ENCODE peak calls at places on chromosomes 13 and 19, in five cellular contexts. One of them, this sample, is unnamed. For H3K4me1, the result is how much of the 10 kb centered on the place peaks cover.

GRCh38 chr19:11626252-11626651 is 29.0 kb downstream of the ZNF627 start:
- DNase-seq in uterus: no peak
- DNase-seq in vagina: no peak
- DNase-seq in heart left ventricle: no peak
- DNase-seq in endothelial cell of umbilical vein: no peak
- DNase-seq in this sample: no peak

GRCh38 chr19:41276231-41276630 is 12.1 kb downstream of the HNRNPUL1 start:
- DNase-seq in uterus: no peak
- DNase-seq in endothelial cell of umbilical vein: no peak
- DNase-seq in heart left ventricle: no peak
- DNase-seq in vagina: no peak
- DNase-seq in this sample: no peak

GRCh38 chr19:368624-369020 is 24.0 kb upstream of the MIER2 start:
- DNase-seq in endothelial cell of umbilical vein: no peak
- DNase-seq in uterus: no peak
- DNase-seq in vagina: no peak
- DNase-seq in heart left ventricle: peak
- DNase-seq in this sample: no peak

GRCh38 chr13:89279374-89279773 is 1608.2 kb downstream of the SLITRK5 start:
- DNase-seq in endothelial cell of umbilical vein: no peak
- DNase-seq in uterus: no peak
- DNase-seq in heart left ventricle: no peak
- DNase-seq in vagina: no peak
- DNase-seq in this sample: no peak

GRCh38 chr13:37878496-37878895 is 8.9 kb upstream of the TRPC4 start:
- DNase-seq in endothelial cell of umbilical vein: no peak
- DNase-seq in vagina: no peak
- DNase-seq in uterus: no peak
- DNase-seq in heart left ventricle: no peak
- DNase-seq in this sample: no peak

GRCh38 chr19:7602935-7603497 is 7.4 kb downstream of the CAMSAP3 start:
- DNase-seq in vagina: no peak
- DNase-seq in uterus: no peak
- DNase-seq in endothelial cell of umbilical vein: no peak
- DNase-seq in heart left ventricle: no peak
- DNase-seq in this sample: no peak

GRCh38 chr19:1653300-1653628 is 849 bp upstream of the TCF3 start:
- DNase-seq in vagina: no peak
- DNase-seq in endothelial cell of umbilical vein: no peak
- DNase-seq in uterus: no peak
- DNase-seq in heart left ventricle: no peak
- DNase-seq in this sample: no peak

GRCh38 chr13:48660356-48661076 is 6.8 kb downstream of the CYSLTR2 start:
- DNase-seq in uterus: no peak
- DNase-seq in vagina: no peak
- DNase-seq in heart left ventricle: no peak
- DNase-seq in endothelial cell of umbilical vein: no peak
- DNase-seq in this sample: no peak

GRCh38 chr19:4375164-4375619 is 25.2 kb downstream of the SH3GL1 start:
- DNase-seq in endothelial cell of umbilical vein: no peak
- DNase-seq in uterus: no peak
- DNase-seq in heart left ventricle: no peak
- DNase-seq in vagina: no peak
- DNase-seq in this sample: peak

GRCh38 chr13:99989376-99990044 is 7.9 kb downstream of the ZIC2 start:
- DNase-seq in endothelial cell of umbilical vein: no peak
- DNase-seq in uterus: no peak
- DNase-seq in vagina: peak
- DNase-seq in heart left ventricle: no peak
- DNase-seq in this sample: no peak

GRCh38 chr19:57947088-57947418 is 453 bp downstream of the ZNF256 start:
- DNase-seq in uterus: no peak
- DNase-seq in vagina: no peak
- DNase-seq in heart left ventricle: peak
- DNase-seq in endothelial cell of umbilical vein: no peak
- DNase-seq in this sample: no peak
- H3K27ac ChIP-seq in uterus: peak
- H3K27ac ChIP-seq in vagina: peak
- H3K27ac ChIP-seq in heart left ventricle: peak
- H3K27ac ChIP-seq in endothelial cell of umbilical vein: no peak
- H3K27ac ChIP-seq in this sample: peak

DNA sequence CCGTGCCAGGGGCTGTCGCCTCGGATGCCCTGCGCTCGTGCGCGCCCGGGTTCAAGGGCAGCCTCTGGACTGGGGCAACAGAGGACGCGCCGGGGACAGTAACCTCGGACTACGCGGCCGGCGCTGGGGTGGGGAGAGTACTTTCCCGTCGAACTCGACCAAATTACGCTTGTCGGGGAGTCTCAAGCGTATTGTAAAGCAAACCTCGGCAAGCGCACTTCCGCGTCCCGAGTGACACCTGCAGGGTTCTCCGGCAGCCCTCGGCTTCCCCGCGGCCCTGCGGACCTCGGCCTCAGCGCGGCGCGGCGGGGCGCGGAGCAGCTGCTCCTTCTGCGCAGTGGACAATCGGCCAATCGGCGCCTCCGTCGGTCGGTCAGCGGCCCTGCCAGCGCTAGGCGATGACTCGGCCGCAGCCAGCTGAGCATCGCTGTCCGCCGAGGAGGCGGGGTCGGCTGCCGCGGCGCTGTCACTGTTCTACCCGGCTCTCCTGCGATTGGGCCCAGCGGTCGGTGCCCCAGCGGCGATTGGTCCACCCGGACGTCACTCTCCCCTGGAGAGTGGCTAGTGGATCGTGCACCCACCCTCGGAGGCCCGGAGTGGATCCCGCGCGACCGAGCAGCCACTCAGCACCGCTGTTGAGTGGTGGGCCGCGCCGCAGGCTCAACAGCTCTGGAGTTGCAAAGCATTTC is at the start of gene SLC46A3:
- DNase-seq in vagina: no peak
- DNase-seq in endothelial cell of umbilical vein: peak
- DNase-seq in uterus: peak
- DNase-seq in heart left ventricle: peak
- DNase-seq in this sample: peak
- TF ChIP-seq POLR2A in vagina: no peak
- TF ChIP-seq POLR2A in endothelial cell of umbilical vein: no peak
- TF ChIP-seq POLR2A in uterus: peak
- TF ChIP-seq POLR2A in heart left ventricle: peak
- TF ChIP-seq POLR2A in this sample: peak

GRCh38 chr19:17948967-17949930 is 16.4 kb downstream of the CCDC124 start:
- DNase-seq in vagina: no peak
- DNase-seq in uterus: no peak
- DNase-seq in endothelial cell of umbilical vein: no peak
- DNase-seq in heart left ventricle: no peak
- DNase-seq in this sample: no peak
- H3K4me1 ChIP-seq in vagina: half or more
- H3K4me1 ChIP-seq in uterus: under half
- H3K4me1 ChIP-seq in endothelial cell of umbilical vein: under half
- H3K4me1 ChIP-seq in heart left ventricle: under half
- H3K4me1 ChIP-seq in this sample: under half

GRCh38 chr19:38730731-38731589 is 13.3 kb downstream of the CAPN12 start:
- DNase-seq in endothelial cell of umbilical vein: no peak
- DNase-seq in vagina: no peak
- DNase-seq in uterus: peak
- DNase-seq in heart left ventricle: peak
- DNase-seq in this sample: no peak
- H3K27ac ChIP-seq in endothelial cell of umbilical vein: no peak
- H3K27ac ChIP-seq in vagina: peak
- H3K27ac ChIP-seq in uterus: peak
- H3K27ac ChIP-seq in heart left ventricle: peak
- H3K27ac ChIP-seq in this sample: peak

GRCh38 chr19:14395710-14396338 is 14.6 kb downstream of the ADGRE5 start:
- DNase-seq in heart left ventricle: no peak
- DNase-seq in uterus: no peak
- DNase-seq in vagina: no peak
- DNase-seq in endothelial cell of umbilical vein: no peak
- DNase-seq in this sample: no peak
- TF ChIP-seq POLR2A in heart left ventricle: no peak
- TF ChIP-seq POLR2A in uterus: no peak
- TF ChIP-seq POLR2A in vagina: no peak
- TF ChIP-seq POLR2A in endothelial cell of umbilical vein: no peak
- TF ChIP-seq POLR2A in this sample: no peak

DNA sequence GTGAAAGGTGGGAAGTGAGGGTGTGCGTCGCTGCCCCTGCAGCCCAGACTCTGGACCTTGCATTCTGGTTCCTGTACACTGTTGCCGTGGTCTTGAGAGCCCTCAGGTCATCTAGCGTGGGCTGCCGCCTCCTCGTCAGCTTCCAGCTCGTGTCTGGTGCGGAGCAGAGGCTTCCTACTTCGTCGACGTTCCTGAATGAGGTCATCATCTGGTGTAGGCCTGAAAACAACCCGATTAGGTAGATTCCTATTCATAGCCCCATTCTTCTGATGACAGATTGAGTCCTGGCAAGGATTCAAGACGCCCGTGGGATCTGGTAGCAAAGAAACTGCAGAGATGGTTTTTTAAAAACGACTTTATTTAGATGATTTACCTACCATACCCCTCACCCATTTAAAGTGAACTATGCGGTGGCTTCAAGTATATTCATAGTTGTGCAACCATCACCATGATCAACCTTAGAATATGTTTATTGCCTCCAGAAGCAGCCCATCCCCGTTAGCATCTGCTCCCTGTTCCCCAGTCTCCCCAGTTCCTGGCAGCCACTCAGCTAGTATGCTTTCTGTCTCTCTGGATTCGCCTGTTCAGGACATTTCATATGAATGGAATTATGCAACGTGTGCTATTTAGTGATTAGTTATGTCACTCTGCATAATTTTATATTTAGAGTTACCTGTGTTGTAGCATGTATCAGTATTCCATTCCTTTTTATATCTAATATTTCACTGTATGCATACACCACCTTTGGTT is 13.8 kb downstream of the NAXD start:
- DNase-seq in heart left ventricle: no peak
- DNase-seq in uterus: no peak
- DNase-seq in endothelial cell of umbilical vein: no peak
- DNase-seq in vagina: no peak
- DNase-seq in this sample: no peak
- H3K4me1 ChIP-seq in heart left ventricle: under half
- H3K4me1 ChIP-seq in uterus: under half
- H3K4me1 ChIP-seq in endothelial cell of umbilical vein: under half
- H3K4me1 ChIP-seq in vagina: under half
- H3K4me1 ChIP-seq in this sample: under half

GRCh38 chr19:35714601-35715354 is 3.0 kb upstream of the KMT2B start:
- DNase-seq in endothelial cell of umbilical vein: no peak
- DNase-seq in vagina: no peak
- DNase-seq in heart left ventricle: no peak
- DNase-seq in uterus: no peak
- DNase-seq in this sample: no peak

GRCh38 chr19:35716735-35716984 is 1.1 kb upstream of the KMT2B start:
- DNase-seq in vagina: no peak
- DNase-seq in uterus: no peak
- DNase-seq in heart left ventricle: no peak
- DNase-seq in endothelial cell of umbilical vein: no peak
- DNase-seq in this sample: no peak

GRCh38 chr19:35715981-35716734 is 1.6 kb upstream of the KMT2B start:
- DNase-seq in vagina: no peak
- DNase-seq in endothelial cell of umbilical vein: no peak
- DNase-seq in heart left ventricle: peak
- DNase-seq in uterus: peak
- DNase-seq in this sample: peak

GRCh38 chr19:35713904-35714440 is 3.8 kb upstream of the KMT2B start:
- DNase-seq in uterus: no peak
- DNase-seq in vagina: no peak
- DNase-seq in heart left ventricle: no peak
- DNase-seq in endothelial cell of umbilical vein: no peak
- DNase-seq in this sample: no peak

DNA sequence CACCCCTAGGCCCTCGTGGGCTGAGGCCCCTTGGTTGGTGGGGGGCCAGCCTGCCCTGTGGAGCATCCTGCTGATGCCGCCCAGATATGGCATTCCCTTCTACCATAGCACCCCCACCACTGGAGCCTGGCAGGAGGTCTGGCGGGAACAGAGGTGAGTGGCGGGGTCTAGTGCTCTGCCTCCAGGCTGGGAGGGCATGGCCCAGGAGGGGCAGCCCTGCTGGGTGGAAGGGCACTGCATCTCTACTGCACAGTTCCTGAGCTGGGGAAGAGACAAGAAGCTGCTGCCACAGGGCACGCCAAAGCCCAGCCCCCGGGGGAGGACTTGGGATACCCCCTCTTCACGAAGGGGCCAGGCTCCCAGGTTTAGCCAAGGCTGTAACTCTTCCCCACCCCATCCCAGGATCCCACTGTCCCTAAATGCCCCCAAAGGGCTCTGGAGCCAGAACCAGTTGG is 2.4 kb upstream of the KMT2B start:
- DNase-seq in uterus: no peak
- DNase-seq in heart left ventricle: no peak
- DNase-seq in endothelial cell of umbilical vein: no peak
- DNase-seq in vagina: no peak
- DNase-seq in this sample: no peak
- H3K27ac ChIP-seq in uterus: peak
- H3K27ac ChIP-seq in heart left ventricle: no peak
- H3K27ac ChIP-seq in endothelial cell of umbilical vein: no peak
- H3K27ac ChIP-seq in vagina: peak
- H3K27ac ChIP-seq in this sample: peak

DNA sequence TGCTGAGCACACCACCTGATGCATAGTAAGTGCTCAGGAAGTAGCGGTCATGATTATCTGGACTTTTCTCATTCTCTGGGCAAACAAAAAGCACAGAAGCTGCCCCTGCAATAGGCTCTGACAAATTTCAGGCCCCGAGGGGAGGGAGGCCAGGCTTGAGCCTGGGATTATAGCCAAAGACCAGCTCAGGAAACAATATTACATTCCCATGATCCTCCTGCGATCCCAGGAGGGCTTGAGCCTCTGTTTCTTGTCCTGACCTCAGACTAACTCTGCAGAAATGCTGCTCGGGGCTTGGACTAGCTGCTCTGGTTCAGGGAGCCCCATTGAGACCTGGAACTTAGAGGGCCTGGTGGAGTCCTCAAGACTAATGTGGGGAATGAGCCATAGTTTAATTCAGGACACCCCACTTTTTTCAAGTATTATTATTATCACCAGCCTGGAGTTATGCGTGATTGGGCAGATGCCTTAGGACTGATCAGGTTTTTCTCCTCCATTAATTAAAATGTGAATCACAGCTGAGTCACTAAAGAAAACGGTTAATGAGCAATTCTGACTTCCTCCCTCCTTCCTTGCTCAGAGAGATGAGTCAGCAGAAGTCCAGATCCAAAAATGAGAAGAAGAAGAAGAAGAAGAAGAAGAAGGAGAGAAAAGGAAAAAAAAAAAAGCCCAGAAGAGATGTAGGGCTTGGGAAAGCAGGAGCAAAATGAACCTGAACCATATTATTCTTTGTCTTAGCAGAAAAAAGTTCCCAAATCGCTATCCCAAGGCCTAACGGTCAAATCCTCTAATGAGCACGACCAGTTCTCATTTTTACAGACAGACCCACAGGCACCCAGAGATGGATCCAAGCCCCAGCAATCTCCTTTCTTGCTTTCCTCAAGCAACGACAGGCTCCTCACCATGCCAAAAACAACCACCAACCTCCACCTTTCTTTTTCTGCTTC is 107.2 kb downstream of the CACNA1A start:
- DNase-seq in heart left ventricle: no peak
- DNase-seq in vagina: no peak
- DNase-seq in uterus: no peak
- DNase-seq in endothelial cell of umbilical vein: peak
- DNase-seq in this sample: no peak
- TF ChIP-seq POLR2A in heart left ventricle: no peak
- TF ChIP-seq POLR2A in vagina: no peak
- TF ChIP-seq POLR2A in uterus: no peak
- TF ChIP-seq POLR2A in endothelial cell of umbilical vein: no peak
- TF ChIP-seq POLR2A in this sample: no peak

GRCh38 chr19:39139305-39140194 is 14.0 kb downstream of the PAK4 start:
- DNase-seq in uterus: no peak
- DNase-seq in vagina: no peak
- DNase-seq in endothelial cell of umbilical vein: no peak
- DNase-seq in heart left ventricle: no peak
- DNase-seq in this sample: no peak
- H3K4me1 ChIP-seq in uterus: under half
- H3K4me1 ChIP-seq in vagina: under half
- H3K4me1 ChIP-seq in endothelial cell of umbilical vein: under half
- H3K4me1 ChIP-seq in heart left ventricle: under half
- H3K4me1 ChIP-seq in this sample: under half

This sample was measured in breast epithelium.